ENCODE peak calls at places on chromosomes 4 and X, in four cellular contexts. T is SK-N-MC; B is hippocampal formation; G is activated T-cell treated with anti-CD3 and anti-CD28 coated beads, Interleukin-2, amount 50 U/mL, for 48 hours. Q is an unnamed sample.

GRCh38 chr4:26515936-26516335 is 25.7 kb upstream of the CCKAR start:
- DNase-seq in T (no peak), B (no peak), G (no peak), Q (no peak)

GRCh38 chr4:103853627-103854026 is 133.8 kb upstream of the TACR3 start:
- DNase-seq in T (no peak), B (no peak), G (no peak), Q (no peak)

GRCh38 chr4:101178731-101179130 is 168.6 kb downstream of the PPP3CA start:
- DNase-seq in T (no peak), B (no peak), G (no peak), Q (no peak)

GRCh38 chr4:142396279-142396678 is 449.8 kb downstream of the INPP4B start:
- DNase-seq in T (no peak), B (no peak), G (no peak), Q (no peak)

GRCh38 chr4:125317526-125317880 is 2.7 kb downstream of the FAT4 start:
- DNase-seq in T (no peak), B (peak), G (no peak), Q (no peak)

GRCh38 chr4:98653890-98654867 is 4.2 kb downstream of the TSPAN5 start:
- DNase-seq in T (no peak), B (peak), G (no peak), Q (no peak)

GRCh38 chrX:140664939-140665338 is 44.6 kb upstream of the LINC00632 start:
- DNase-seq in T (peak), B (peak), G (no peak), Q (no peak)

GRCh38 chrX:100994352-100995281 is 25.1 kb downstream of the ARL13A start:
- DNase-seq in T (no peak), B (no peak), G (peak), Q (no peak)

GRCh38 chr4:24328711-24329110 is 255.6 kb downstream of the DHX15 start:
- DNase-seq in T (no peak), B (no peak), G (no peak), Q (no peak)

GRCh38 chr4:73452953-73453700 is 17.1 kb downstream of the AFP start:
- DNase-seq in T (no peak), B (no peak), G (no peak), Q (no peak)

Q was measured in amygdala.